ENCODE peak calls at places on chromosomes 2 and 18, in four cellular contexts. One of them, this sample, is unnamed.

GRCh38 chr18:8944871-8945245 is 157.6 kb upstream of the NDUFV2 start:
- DNase-seq in body of pancreas: no peak
- DNase-seq in hepatocyte: no peak
- DNase-seq in brain microvascular endothelial cell: no peak
- DNase-seq in this sample: no peak

GRCh38 chr2:69797836-69798465 is 31.5 kb upstream of the GMCL1 start:
- DNase-seq in hepatocyte: peak
- DNase-seq in body of pancreas: no peak
- DNase-seq in brain microvascular endothelial cell: no peak
- DNase-seq in this sample: no peak

GRCh38 chr18:2515408-2515807 is 55.9 kb downstream of the METTL4 start:
- DNase-seq in body of pancreas: no peak
- DNase-seq in hepatocyte: no peak
- DNase-seq in brain microvascular endothelial cell: peak
- DNase-seq in this sample: no peak

GRCh38 chr2:163735692-163736432 is at the start of gene FIGN:
- DNase-seq in body of pancreas: peak
- DNase-seq in hepatocyte: peak
- DNase-seq in brain microvascular endothelial cell: peak
- DNase-seq in this sample: no peak

GRCh38 chr2:234245945-234246344 is 195.4 kb downstream of the SPP2 start:
- DNase-seq in hepatocyte: no peak
- DNase-seq in brain microvascular endothelial cell: peak
- DNase-seq in body of pancreas: no peak
- DNase-seq in this sample: no peak

GRCh38 chr2:31322376-31322775 is 88.4 kb downstream of the EHD3 start:
- DNase-seq in hepatocyte: no peak
- DNase-seq in body of pancreas: no peak
- DNase-seq in brain microvascular endothelial cell: no peak
- DNase-seq in this sample: no peak

GRCh38 chr2:212549463-212549862 is 10.9 kb upstream of the ERBB4 start:
- DNase-seq in hepatocyte: no peak
- DNase-seq in body of pancreas: no peak
- DNase-seq in brain microvascular endothelial cell: no peak
- DNase-seq in this sample: no peak

GRCh38 chr18:54532222-54532621 is 58.8 kb upstream of the DYNAP start:
- DNase-seq in body of pancreas: no peak
- DNase-seq in hepatocyte: peak
- DNase-seq in brain microvascular endothelial cell: no peak
- DNase-seq in this sample: no peak

GRCh38 chr2:171317492-171318125 is 116.2 kb downstream of the METTL8 start:
- DNase-seq in hepatocyte: no peak
- DNase-seq in brain microvascular endothelial cell: no peak
- DNase-seq in body of pancreas: no peak
- DNase-seq in this sample: no peak

GRCh38 chr2:191155608-191156071 is 4.8 kb upstream of the STAT4 start:
- DNase-seq in body of pancreas: no peak
- DNase-seq in hepatocyte: peak
- DNase-seq in brain microvascular endothelial cell: no peak
- DNase-seq in this sample: no peak

GRCh38 chr2:80515961-80516360 is 211.4 kb upstream of the LRRTM1 start:
- DNase-seq in brain microvascular endothelial cell: no peak
- DNase-seq in body of pancreas: no peak
- DNase-seq in hepatocyte: no peak
- DNase-seq in this sample: no peak

GRCh38 chr18:24055878-24056277 is 41.3 kb downstream of the TTC39C start:
- DNase-seq in brain microvascular endothelial cell: no peak
- DNase-seq in hepatocyte: no peak
- DNase-seq in body of pancreas: no peak
- DNase-seq in this sample: no peak

GRCh38 chr2:215711484-215712034 is 275.7 kb upstream of the FN1 start:
- DNase-seq in body of pancreas: no peak
- DNase-seq in hepatocyte: peak
- DNase-seq in brain microvascular endothelial cell: peak
- DNase-seq in this sample: no peak

GRCh38 chr2:128808462-128809255 is 490.0 kb upstream of the HS6ST1 start:
- DNase-seq in brain microvascular endothelial cell: peak
- DNase-seq in hepatocyte: peak
- DNase-seq in body of pancreas: no peak
- DNase-seq in this sample: no peak

GRCh38 chr18:41323044-41323443 is 632.0 kb upstream of the PIK3C3 start:
- DNase-seq in brain microvascular endothelial cell: no peak
- DNase-seq in body of pancreas: no peak
- DNase-seq in hepatocyte: no peak
- DNase-seq in this sample: no peak

GRCh38 chr18:51070545-51070944 is 40.5 kb downstream of the SMAD4 start:
- DNase-seq in body of pancreas: no peak
- DNase-seq in brain microvascular endothelial cell: peak
- DNase-seq in hepatocyte: no peak
- DNase-seq in this sample: no peak

GRCh38 chr2:113175736-113176695 is 2.2 kb downstream of the PSD4 start:
- DNase-seq in hepatocyte: no peak
- DNase-seq in brain microvascular endothelial cell: no peak
- DNase-seq in body of pancreas: no peak
- DNase-seq in this sample: no peak

GRCh38 chr2:85976106-85976920 is 87.5 kb upstream of the ST3GAL5 start:
- DNase-seq in hepatocyte: no peak
- DNase-seq in body of pancreas: no peak
- DNase-seq in brain microvascular endothelial cell: no peak
- DNase-seq in this sample: no peak

GRCh38 chr18:49114556-49114955 is 163.8 kb upstream of the SMAD7 start:
- DNase-seq in body of pancreas: no peak
- DNase-seq in brain microvascular endothelial cell: no peak
- DNase-seq in hepatocyte: no peak
- DNase-seq in this sample: no peak

GRCh38 chr2:95344208-95344570 is 47.0 kb downstream of the KCNIP3 start:
- DNase-seq in body of pancreas: no peak
- DNase-seq in hepatocyte: no peak
- DNase-seq in brain microvascular endothelial cell: no peak
- DNase-seq in this sample: no peak

GRCh38 chr2:162636206-162636728 is 202.3 kb downstream of the KCNH7 start:
- DNase-seq in body of pancreas: no peak
- DNase-seq in brain microvascular endothelial cell: no peak
- DNase-seq in hepatocyte: no peak
- DNase-seq in this sample: no peak

GRCh38 chr2:210263841-210264240 is 38.6 kb upstream of the ACADL start:
- DNase-seq in hepatocyte: no peak
- DNase-seq in body of pancreas: no peak
- DNase-seq in brain microvascular endothelial cell: no peak
- DNase-seq in this sample: no peak

GRCh38 chr2:226705133-226705886 is 94.3 kb downstream of the IRS1 start:
- DNase-seq in body of pancreas: no peak
- DNase-seq in brain microvascular endothelial cell: no peak
- DNase-seq in hepatocyte: no peak
- DNase-seq in this sample: no peak

GRCh38 chr18:79526468-79527460 is 131.0 kb downstream of the NFATC1 start:
- DNase-seq in body of pancreas: no peak
- DNase-seq in brain microvascular endothelial cell: no peak
- DNase-seq in hepatocyte: no peak
- DNase-seq in this sample: no peak

GRCh38 chr18:23668731-23669130 is 6.0 kb upstream of the ANKRD29 start:
- DNase-seq in body of pancreas: no peak
- DNase-seq in brain microvascular endothelial cell: no peak
- DNase-seq in hepatocyte: no peak
- DNase-seq in this sample: no peak

GRCh38 chr2:134712334-134712733 is 6.5 kb downstream of the TMEM163 start:
- DNase-seq in brain microvascular endothelial cell: no peak
- DNase-seq in body of pancreas: no peak
- DNase-seq in hepatocyte: no peak
- DNase-seq in this sample: no peak

GRCh38 chr2:8389373-8390108 is 292.3 kb upstream of the ID2 start:
- DNase-seq in brain microvascular endothelial cell: peak
- DNase-seq in hepatocyte: peak
- DNase-seq in body of pancreas: no peak
- DNase-seq in this sample: no peak

GRCh38 chr2:69253033-69253535 is 133.9 kb downstream of the GFPT1 start:
- DNase-seq in brain microvascular endothelial cell: no peak
- DNase-seq in hepatocyte: no peak
- DNase-seq in body of pancreas: no peak
- DNase-seq in this sample: no peak

GRCh38 chr2:65514555-65515195 is 82.3 kb upstream of the SPRED2 start:
- DNase-seq in brain microvascular endothelial cell: no peak
- DNase-seq in body of pancreas: no peak
- DNase-seq in hepatocyte: no peak
- DNase-seq in this sample: no peak

GRCh38 chr2:61343141-61343540 is 127.7 kb downstream of the USP34 start:
- DNase-seq in body of pancreas: no peak
- DNase-seq in brain microvascular endothelial cell: no peak
- DNase-seq in hepatocyte: no peak
- DNase-seq in this sample: no peak

GRCh38 chr2:191677646-191678436 is at the start of gene NABP1:
- DNase-seq in body of pancreas: peak
- DNase-seq in hepatocyte: peak
- DNase-seq in brain microvascular endothelial cell: peak
- DNase-seq in this sample: peak

GRCh38 chr2:53818854-53819435 is 32.1 kb downstream of the ERLEC1 start:
- DNase-seq in body of pancreas: no peak
- DNase-seq in hepatocyte: no peak
- DNase-seq in brain microvascular endothelial cell: no peak
- DNase-seq in this sample: no peak

GRCh38 chr2:241808051-241808450 is 942 bp upstream of the NEU4 start:
- DNase-seq in brain microvascular endothelial cell: no peak
- DNase-seq in hepatocyte: peak
- DNase-seq in body of pancreas: no peak
- DNase-seq in this sample: no peak

GRCh38 chr2:241185961-241186360 is 2.5 kb upstream of the ANO7 start:
- DNase-seq in hepatocyte: no peak
- DNase-seq in body of pancreas: no peak
- DNase-seq in brain microvascular endothelial cell: no peak
- DNase-seq in this sample: no peak

GRCh38 chr18:58887613-58887963 is 22.9 kb downstream of the ZNF532 start:
- DNase-seq in body of pancreas: no peak
- DNase-seq in hepatocyte: no peak
- DNase-seq in brain microvascular endothelial cell: peak
- DNase-seq in this sample: no peak

GRCh38 chr2:26318950-26319349 is 27.0 kb upstream of the SELENOI start:
- DNase-seq in brain microvascular endothelial cell: no peak
- DNase-seq in hepatocyte: no peak
- DNase-seq in body of pancreas: no peak
- DNase-seq in this sample: no peak

GRCh38 chr2:46885376-46885775 is 30.2 kb downstream of the MCFD2 start:
- DNase-seq in body of pancreas: no peak
- DNase-seq in hepatocyte: no peak
- DNase-seq in brain microvascular endothelial cell: no peak
- DNase-seq in this sample: no peak

GRCh38 chr2:14815201-14815600 is 182.7 kb downstream of the LRATD1 start:
- DNase-seq in hepatocyte: no peak
- DNase-seq in brain microvascular endothelial cell: no peak
- DNase-seq in body of pancreas: no peak
- DNase-seq in this sample: no peak

GRCh38 chr2:154193246-154193645 is 321.5 kb downstream of the GALNT13 start:
- DNase-seq in hepatocyte: no peak
- DNase-seq in body of pancreas: no peak
- DNase-seq in brain microvascular endothelial cell: no peak
- DNase-seq in this sample: no peak

GRCh38 chr18:79208882-79209281 is 139.7 kb downstream of the ATP9B start:
- DNase-seq in hepatocyte: no peak
- DNase-seq in brain microvascular endothelial cell: no peak
- DNase-seq in body of pancreas: peak
- DNase-seq in this sample: no peak

GRCh38 chr2:231583982-231584381 is 8.7 kb upstream of the TEX44 start:
- DNase-seq in body of pancreas: no peak
- DNase-seq in brain microvascular endothelial cell: no peak
- DNase-seq in hepatocyte: no peak
- DNase-seq in this sample: no peak
- H3K27ac ChIP-seq in body of pancreas: no peak
- H3K27ac ChIP-seq in brain microvascular endothelial cell: no peak
- H3K27ac ChIP-seq in hepatocyte: no peak
- H3K27ac ChIP-seq in this sample: no peak

GRCh38 chr18:65753520-65753919 is 2.7 kb downstream of the CDH7 start:
- DNase-seq in hepatocyte: peak
- DNase-seq in body of pancreas: no peak
- DNase-seq in brain microvascular endothelial cell: no peak
- DNase-seq in this sample: no peak
- TF ChIP-seq CTCF in hepatocyte: peak
- TF ChIP-seq CTCF in body of pancreas: no peak
- TF ChIP-seq CTCF in brain microvascular endothelial cell: peak
- TF ChIP-seq CTCF in this sample: no peak

GRCh38 chr2:1715184-1716012 is 28.9 kb downstream of the PXDN start:
- DNase-seq in body of pancreas: no peak
- DNase-seq in brain microvascular endothelial cell: no peak
- DNase-seq in hepatocyte: peak
- DNase-seq in this sample: no peak
- H3K27ac ChIP-seq in body of pancreas: no peak
- H3K27ac ChIP-seq in brain microvascular endothelial cell: no peak
- H3K27ac ChIP-seq in hepatocyte: no peak
- H3K27ac ChIP-seq in this sample: no peak

DNA sequence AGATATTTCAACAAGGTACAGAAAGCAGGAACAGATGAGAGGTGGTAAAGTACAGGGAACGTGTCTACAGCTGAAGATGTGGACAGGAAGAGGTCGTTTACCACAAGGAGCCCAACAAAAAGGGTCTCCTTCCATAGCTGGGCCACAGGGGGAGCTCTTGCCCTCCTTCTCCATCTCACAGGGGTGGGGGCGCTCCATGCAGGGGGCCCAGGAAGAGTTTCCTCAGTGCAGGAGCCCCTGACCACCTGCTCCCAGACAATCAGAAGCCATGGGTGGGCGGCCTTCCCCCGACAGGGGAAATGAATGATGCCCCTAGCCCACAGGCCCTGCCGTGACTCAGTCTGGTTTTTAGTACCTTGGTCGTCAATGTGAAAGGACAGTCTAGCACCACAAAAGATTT is 163.6 kb upstream of the ZNF516 start:
- DNase-seq in brain microvascular endothelial cell: no peak
- DNase-seq in body of pancreas: no peak
- DNase-seq in hepatocyte: no peak
- DNase-seq in this sample: no peak
- TF ChIP-seq CTCF in brain microvascular endothelial cell: peak
- TF ChIP-seq CTCF in body of pancreas: no peak
- TF ChIP-seq CTCF in hepatocyte: peak
- TF ChIP-seq CTCF in this sample: no peak